ENCODE peak calls at places on chromosomes 12 and 14, in six cellular contexts. X, L, N, G, Z and U are unnamed samples.

GRCh38 chr12:6540181-6540877 is 6.0 kb downstream of the GAPDH start:
- DNase-seq in G (no peak), Z (peak), X (peak), N (peak), L (peak), U (peak)

GRCh38 chr12:116026346-116026745 is 251.1 kb downstream of the MED13L start:
- DNase-seq in G (no peak), N (no peak), Z (no peak), L (no peak), X (no peak), U (no peak)

GRCh38 chr14:93073833-93074769 is 41.6 kb downstream of the ITPK1 start:
- DNase-seq in N (no peak), L (no peak), X (peak), G (peak), Z (no peak), U (no peak)

GRCh38 chr14:22472935-22473854 is 115.8 kb downstream of the DAD1 start:
- DNase-seq in X (no peak), N (no peak), G (peak), Z (no peak), L (peak), U (no peak)

GRCh38 chr12:99455350-99456037 is 192.1 kb upstream of the GARIN6 start:
- DNase-seq in N (no peak), X (no peak), G (no peak), Z (peak), L (no peak), U (peak)

GRCh38 chr14:91882369-91882768 is 15.0 kb upstream of the TC2N start:
- DNase-seq in X (no peak), G (no peak), N (no peak), Z (no peak), L (no peak), U (no peak)

GRCh38 chr14:90671382-90671781 is 144.8 kb downstream of the TTC7B start:
- DNase-seq in Z (no peak), N (no peak), X (no peak), G (no peak), L (no peak), U (no peak)

GRCh38 chr12:26629864-26630263 is 203.1 kb downstream of the ITPR2 start:
- DNase-seq in G (no peak), L (no peak), N (no peak), Z (no peak), X (no peak), U (no peak)

GRCh38 chr12:75634244-75635222 is 123.1 kb upstream of the KRR1 start:
- DNase-seq in N (no peak), G (no peak), X (no peak), L (no peak), Z (no peak), U (no peak)

GRCh38 chr12:11891350-11892064 is 179.2 kb upstream of the BCL2L14 start:
- DNase-seq in G (no peak), X (peak), N (no peak), Z (no peak), L (no peak), U (no peak)

GRCh38 chr14:35858521-35859209 is 32.5 kb downstream of the BRMS1L start:
- DNase-seq in Z (no peak), L (peak), G (no peak), X (no peak), N (no peak), U (no peak)

GRCh38 chr12:45655186-45655585 is 74.3 kb upstream of the ARID2 start:
- DNase-seq in X (no peak), N (no peak), G (peak), Z (no peak), L (peak), U (no peak)

GRCh38 chr12:2053675-2054070 is 886 bp downstream of the CACNA1C start:
- DNase-seq in N (no peak), G (no peak), X (peak), L (no peak), Z (no peak), U (no peak)

GRCh38 chr12:53045646-53046045 is 4.2 kb upstream of the TNS2 start:
- DNase-seq in Z (no peak), L (no peak), N (peak), X (no peak), G (no peak), U (no peak)

GRCh38 chr14:84975503-84975902 is 554.4 kb upstream of the FLRT2 start:
- DNase-seq in G (no peak), N (no peak), X (no peak), Z (no peak), L (no peak), U (no peak)

GRCh38 chr12:112752298-112752697 is 39.2 kb upstream of the RPH3A start:
- DNase-seq in G (no peak), N (no peak), L (no peak), X (no peak), Z (no peak), U (no peak)

GRCh38 chr14:65101631-65102440 is 481 bp downstream of the MAX start:
- DNase-seq in G (no peak), N (peak), L (peak), Z (no peak), X (peak), U (no peak)

GRCh38 chr12:30323008-30323407 is 372.7 kb downstream of the IPO8 start:
- DNase-seq in L (no peak), Z (no peak), X (no peak), N (no peak), G (no peak), U (no peak)

GRCh38 chr14:103731916-103732867 is 16.6 kb downstream of the ZFYVE21 start:
- DNase-seq in X (no peak), Z (no peak), N (no peak), G (no peak), L (no peak), U (no peak)

GRCh38 chr12:113271853-113272561 is 50.7 kb downstream of the TPCN1 start:
- DNase-seq in G (no peak), L (peak), Z (peak), X (peak), N (peak), U (peak)

GRCh38 chr12:90953956-90954421 is 987 bp downstream of the CCER1 start:
- DNase-seq in G (no peak), X (no peak), N (no peak), L (no peak), Z (no peak), U (no peak)

GRCh38 chr12:124466200-124467128 is 100.9 kb downstream of the NCOR2 start:
- DNase-seq in Z (no peak), X (peak), L (no peak), N (peak), G (peak), U (no peak)

GRCh38 chr14:63496837-63497400 is 46.3 kb downstream of the PPP2R5E start:
- DNase-seq in N (no peak), L (no peak), X (no peak), G (no peak), Z (no peak), U (no peak)

GRCh38 chr12:83468988-83469908 is 782.5 kb downstream of the TMTC2 start:
- DNase-seq in G (no peak), Z (no peak), N (no peak), X (no peak), L (no peak), U (no peak)

GRCh38 chr12:14999421-15000047 is 26.7 kb downstream of the PDE6H start:
- DNase-seq in N (no peak), X (no peak), Z (no peak), G (no peak), L (peak), U (no peak)

GRCh38 chr12:109538191-109538863 is 35.0 kb downstream of the MMAB start:
- DNase-seq in L (no peak), G (no peak), N (no peak), Z (no peak), X (no peak), U (no peak)

GRCh38 chr12:122825773-122826724 is 9.2 kb upstream of the HIP1R start:
- DNase-seq in G (no peak), Z (no peak), N (no peak), L (peak), X (no peak), U (no peak)

GRCh38 chr14:41000350-41000749 is 606.3 kb upstream of the LRFN5 start:
- DNase-seq in Z (no peak), G (no peak), L (no peak), X (no peak), N (no peak), U (no peak)

GRCh38 chr12:120853188-120853587 is 51.0 kb downstream of the SPPL3 start:
- DNase-seq in N (no peak), L (no peak), Z (no peak), X (no peak), G (no peak), U (no peak)

GRCh38 chr12:6466184-6466573 is 4.3 kb downstream of the VAMP1 start:
- DNase-seq in X (no peak), G (no peak), N (no peak), L (no peak), Z (no peak), U (no peak)